ENCODE peak calls at places on chromosomes 6 and 20, in four cellular contexts. U is BE2C, I is IMR-90, Z is endothelial cell. E is an unnamed sample.

GRCh38 chr6:169075211-169075621 is 178.4 kb downstream of the THBS2 start:
- DNase-seq in Z (no peak), U (no peak), I (peak; percentile 89), E (peak; percentile 71)

GRCh38 chr6:119444642-119445557 is 95.3 kb upstream of the MAN1A1 start:
- DNase-seq in Z (no peak), I (peak; percentile 22), U (no peak), E (no peak)

GRCh38 chr6:127347188-127347587 is 3.8 kb upstream of the ECHDC1 start:
- DNase-seq in U (no peak), Z (no peak), I (no peak), E (peak; percentile 17)

GRCh38 chr6:121647905-121648304 is 212.5 kb downstream of the GJA1 start:
- DNase-seq in U (no peak), I (peak; percentile 78), Z (no peak), E (peak; percentile 37)

GRCh38 chr20:8361008-8361652 is 229.1 kb downstream of the PLCB1 start:
- DNase-seq in U (no peak), I (peak; percentile 58), Z (no peak), E (peak; percentile 14)

GRCh38 chr20:43938932-43939761 is 24.5 kb downstream of the TOX2 start:
- DNase-seq in Z (no peak), I (peak; percentile 100), U (no peak), E (peak; percentile 99)

GRCh38 chr6:37127961-37128862 is 41.7 kb upstream of the PIM1 start:
- DNase-seq in Z (no peak), I (peak; percentile 74), U (no peak), E (no peak)

GRCh38 chr6:111806561-111807497 is 66.4 kb downstream of the FYN start:
- DNase-seq in Z (no peak), I (no peak), U (no peak), E (no peak)

GRCh38 chr20:64006490-64006889 is 25.6 kb downstream of the PRPF6 start:
- DNase-seq in U (no peak), I (no peak), Z (no peak), E (no peak)

GRCh38 chr6:145453376-145453775 is 281.9 kb downstream of the EPM2A start:
- DNase-seq in I (no peak), Z (no peak), U (no peak), E (no peak)

GRCh38 chr6:112029045-112029822 is 24.7 kb upstream of the CCN6 start:
- DNase-seq in I (peak; percentile 74), U (peak; percentile 84), Z (peak; percentile 76), E (no peak)

GRCh38 chr20:10280016-10280908 is 61.6 kb downstream of the SNAP25 start:
- DNase-seq in U (no peak), Z (no peak), I (peak; percentile 11), E (no peak)

GRCh38 chr20:59402697-59403096 is 102.3 kb downstream of the EDN3 start:
- DNase-seq in Z (no peak), U (no peak), I (no peak), E (no peak)

E was measured in skeletal muscle cell.